ENCODE peak calls at places on chromosomes 4 and X, in nine cellular contexts. B is WERI-Rb-1; Z is CD8-positive, alpha-beta T cell; U is HepG2; V is neural crest cell; F is colonic mucosa; N is A673; O is epithelial cell of esophagus; Q is cardiac muscle cell. H is an unnamed sample.
A peak's percentile ranks its signal among the peaks of the same experiment; 100 is the strongest.

GRCh38 chr4:801436-802124 is 24.3 kb downstream of the CPLX1 start:
- DNase-seq in B (no peak), Z (no peak), U (no peak), V (no peak), F (no peak), N (no peak), O (no peak), Q (no peak), H (no peak)

GRCh38 chrX:8358302-8358701 is 106.3 kb upstream of the VCX3B start:
- DNase-seq in B (no peak), Z (no peak), U (no peak), V (no peak), F (no peak), N (no peak), O (no peak), Q (no peak), H (no peak)

GRCh38 chr4:1868293-1868692 is 2.9 kb upstream of the NSD2 start:
- DNase-seq in B (no peak), Z (no peak), U (peak; percentile 84), V (no peak), F (peak; percentile 83), N (no peak), O (no peak), Q (no peak), H (no peak)

GRCh38 chr4:168634276-168634802 is 137.5 kb downstream of the PALLD start:
- DNase-seq in B (no peak), Z (no peak), U (no peak), V (no peak), F (no peak), N (peak; percentile 79), O (peak; percentile 57), Q (no peak), H (peak; percentile 89)

GRCh38 chr4:33923469-33923868 is 2320.8 kb downstream of the ARAP2 start:
- DNase-seq in B (no peak), Z (no peak), U (no peak), V (no peak), F (no peak), N (no peak), O (no peak), Q (no peak), H (no peak)

GRCh38 chr4:72357908-72358307 is 211.1 kb downstream of the ADAMTS3 start:
- DNase-seq in B (no peak), Z (no peak), U (no peak), V (no peak), F (no peak), N (no peak), O (no peak), Q (no peak), H (no peak)

GRCh38 chrX:40146471-40147398 is 49.0 kb upstream of the BCOR start:
- DNase-seq in B (no peak), Z (peak; percentile 42), U (no peak), V (peak; percentile 31), F (peak; percentile 22), N (peak; percentile 48), O (no peak), Q (peak; percentile 75), H (peak; percentile 53)

GRCh38 chrX:147069926-147070325 is 255.4 kb upstream of the CXorf51A start:
- DNase-seq in B (no peak), Z (no peak), U (no peak), V (no peak), F (no peak), N (no peak), O (peak; percentile 53), Q (no peak), H (no peak)

GRCh38 chrX:73863852-73864251 is 300.9 kb downstream of the CHIC1 start:
- DNase-seq in B (no peak), Z (no peak), U (no peak), V (no peak), F (no peak), N (no peak), O (no peak), Q (no peak), H (no peak)

GRCh38 chr4:8817813-8818062 is 53.9 kb downstream of the HMX1 start:
- DNase-seq in B (no peak), Z (no peak), U (no peak), V (no peak), F (no peak), N (no peak), O (no peak), Q (no peak), H (no peak)

GRCh38 chrX:150544222-150544787 is 24.1 kb upstream of the MTM1 start:
- DNase-seq in B (no peak), Z (no peak), U (peak; percentile 49), V (no peak), F (peak; percentile 45), N (peak; percentile 17), O (no peak), Q (peak; percentile 4), H (no peak)

GRCh38 chrX:23114256-23114655 is 114.5 kb downstream of the DDX53 start:
- DNase-seq in B (no peak), Z (no peak), U (no peak), V (no peak), F (no peak), N (no peak), O (no peak), Q (no peak), H (no peak)

GRCh38 chrX:141787655-141788054 is 50.5 kb upstream of the MAGEC3 start:
- DNase-seq in B (no peak), Z (no peak), U (no peak), V (no peak), F (no peak), N (no peak), O (peak; percentile 0), Q (no peak), H (no peak)

GRCh38 chr4:48470570-48470969 is 12.6 kb upstream of the SLC10A4 start:
- DNase-seq in B (no peak), Z (no peak), U (no peak), V (no peak), F (no peak), N (peak; percentile 78), O (no peak), Q (no peak), H (no peak)

GRCh38 chr4:137274404-137274803 is 257.9 kb downstream of the PCDH18 start:
- DNase-seq in B (no peak), Z (no peak), U (no peak), V (no peak), F (no peak), N (peak; percentile 4), O (no peak), Q (no peak), H (peak; percentile 89)

GRCh38 chr4:8916251-8916913 is 44.7 kb upstream of the HMX1 start:
- DNase-seq in B (no peak), Z (no peak), U (no peak), V (no peak), F (no peak), N (no peak), O (no peak), Q (no peak), H (no peak)

GRCh38 chr4:81136161-81136910 is 78.7 kb downstream of the PRKG2 start:
- DNase-seq in B (no peak), Z (no peak), U (no peak), V (no peak), F (no peak), N (no peak), O (no peak), Q (no peak), H (peak; percentile 100)

GRCh38 chrX:48852857-48853256 is 17.4 kb upstream of the PCSK1N start:
- DNase-seq in B (no peak), Z (no peak), U (no peak), V (no peak), F (no peak), N (no peak), O (no peak), Q (no peak), H (no peak)

DNA sequence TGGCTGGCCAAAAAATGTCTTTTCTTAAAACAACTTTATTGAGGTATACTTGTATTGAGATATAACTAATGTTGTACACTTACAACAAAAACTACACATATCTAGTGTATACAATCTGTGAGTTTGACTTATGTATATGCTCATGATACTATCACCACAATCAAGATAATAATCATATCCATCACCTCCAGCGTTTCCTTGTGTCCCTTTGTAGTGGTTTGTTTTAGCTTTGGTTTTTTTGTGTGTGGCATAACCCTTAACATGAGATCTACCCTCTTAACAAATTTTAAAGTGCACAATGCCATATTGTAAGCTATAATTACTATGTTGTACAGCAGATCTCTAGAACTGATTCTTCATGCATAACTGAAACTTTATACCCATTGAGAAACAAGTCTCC is 13.4 kb upstream of the PCSK1N start:
- DNase-seq in B (no peak), Z (no peak), U (no peak), V (no peak), F (no peak), N (no peak), O (no peak), Q (no peak), H (no peak)
- TF ChIP-seq CTCF in B (no peak), Z (no peak), U (no peak), V (no peak), F (no peak), N (no peak), O (no peak), Q (no peak), H (no peak)

DNA sequence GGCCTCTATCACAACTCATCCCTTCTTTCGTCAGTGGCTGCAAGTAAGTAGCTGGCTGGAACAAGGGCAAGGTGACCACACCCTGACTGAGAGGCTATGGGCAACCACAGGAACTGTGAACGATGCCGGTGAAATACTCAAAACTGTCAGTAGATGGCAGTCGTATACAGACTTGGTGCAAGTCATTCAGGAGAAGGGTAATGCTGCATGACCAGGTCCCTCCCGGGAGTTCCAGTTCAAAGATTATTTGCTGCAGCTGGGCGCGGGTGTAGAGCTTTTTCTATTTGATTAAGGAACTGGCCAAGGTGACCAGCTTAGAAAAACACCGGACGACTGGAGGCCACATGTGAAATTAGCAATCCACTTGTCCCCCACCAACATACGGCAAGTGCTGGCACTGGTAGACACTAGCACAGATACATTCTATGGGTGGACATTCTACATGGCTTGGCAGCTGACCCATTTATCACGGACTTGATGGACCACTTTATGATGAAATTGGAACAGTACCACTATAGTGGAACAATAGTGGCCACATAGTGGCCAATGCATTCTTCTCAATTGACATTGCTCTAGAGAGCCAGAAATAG is 726.6 kb downstream of the TRAM1L1 start:
- DNase-seq in B (peak; percentile 86), Z (no peak), U (peak; percentile 82), V (peak; percentile 55), F (peak; percentile 69), N (peak; percentile 89), O (peak; percentile 91), Q (peak; percentile 65), H (peak; percentile 86)
- TF ChIP-seq CTCF in B (peak; percentile 83), Z (no peak), U (peak; percentile 90), V (peak; percentile 72), F (peak; percentile 50), N (peak; percentile 74), O (peak; percentile 71), Q (peak; percentile 56), H (peak; percentile 58)

GRCh38 chr4:6332042-6332668 is 62.5 kb downstream of the WFS1 start:
- DNase-seq in B (peak; percentile 71), Z (no peak), U (no peak), V (peak; percentile 58), F (no peak), N (no peak), O (no peak), Q (peak; percentile 53), H (peak; percentile 24)
- TF ChIP-seq CTCF in B (peak; percentile 95), Z (peak; percentile 12), U (peak; percentile 78), V (peak; percentile 83), F (peak; percentile 66), N (peak; percentile 75), O (peak; percentile 66), Q (peak; percentile 85), H (peak; percentile 79)

DNA sequence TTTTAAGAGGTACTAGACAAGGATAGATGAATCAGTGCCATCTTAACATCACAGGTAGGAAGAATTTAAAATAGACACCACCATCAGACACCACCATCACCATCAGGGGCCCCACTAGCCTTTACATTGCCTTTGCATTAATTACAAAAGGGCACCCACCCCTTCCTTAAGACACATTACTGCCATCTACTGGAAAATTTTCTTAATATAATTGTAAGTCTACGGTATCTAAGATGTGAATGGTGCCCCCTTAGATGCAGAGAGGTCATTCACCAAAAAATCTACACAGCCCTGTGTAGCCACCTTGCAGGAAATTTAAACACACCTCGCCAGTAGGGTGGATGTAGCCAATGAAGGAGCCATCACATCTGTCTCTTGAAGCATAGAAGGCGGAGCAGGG is 184.1 kb downstream of the MID1IP1 start:
- DNase-seq in B (no peak), Z (no peak), U (no peak), V (no peak), F (no peak), N (peak; percentile 51), O (peak; percentile 28), Q (peak; percentile 36), H (peak; percentile 20)
- TF ChIP-seq CTCF in B (no peak), Z (no peak), U (no peak), V (no peak), F (no peak), N (peak; percentile 45), O (peak; percentile 24), Q (peak; percentile 30), H (peak; percentile 12)

H was measured in fibroblast of the aortic adventitia.